ENCODE peak calls at places on chromosomes 12 and 14, in seven cellular contexts. G is CD8-positive, alpha-beta T cell; R is neural progenitor cell; M is PC-3; V is left ventricle myocardium inferior; H is right cardiac atrium; E is AG04450. N is an unnamed sample. For H3K9me3, the result is how much of the 10 kb centered on the place peaks cover.

GRCh38 chr12:124394462-124395128 is 99.7 kb downstream of the RFLNA start:
- DNase-seq in G (no peak), R (no peak), M (peak), V (no peak), H (peak), E (no peak), N (no peak)

GRCh38 chr14:104731249-104731924 is 7.4 kb downstream of the ADSS1 start:
- DNase-seq in G (no peak), R (peak), M (peak), V (no peak), H (no peak), E (no peak), N (no peak)

GRCh38 chr14:93086441-93087055 is 29.2 kb downstream of the ITPK1 start:
- DNase-seq in G (no peak), R (no peak), M (no peak), V (peak), H (peak), E (no peak), N (no peak)

GRCh38 chr12:131850856-131851559 is 22.8 kb downstream of the MMP17 start:
- DNase-seq in G (no peak), R (peak), M (no peak), V (no peak), H (no peak), E (no peak), N (no peak)

GRCh38 chr14:28773917-28774691 is 7.5 kb downstream of the FOXG1 start:
- DNase-seq in G (no peak), R (peak), M (no peak), V (no peak), H (no peak), E (no peak), N (no peak)

GRCh38 chr14:44339862-44340261 is 167.2 kb downstream of the FSCB start:
- DNase-seq in G (no peak), R (no peak), M (peak), V (no peak), H (no peak), E (no peak), N (no peak)

GRCh38 chr14:58755026-58755929 is 117.5 kb downstream of the DACT1 start:
- DNase-seq in G (no peak), R (peak), M (no peak), V (no peak), H (peak), E (no peak), N (no peak)

GRCh38 chr14:62807636-62808035 is 237.6 kb downstream of the KCNH5 start:
- DNase-seq in G (no peak), R (no peak), M (no peak), V (no peak), H (no peak), E (no peak), N (no peak)

GRCh38 chr12:106227641-106228319 is 20.0 kb downstream of the CKAP4 start:
- DNase-seq in G (peak), R (no peak), M (peak), V (no peak), H (no peak), E (no peak), N (peak)

GRCh38 chr12:124713436-124714082 is 146.1 kb upstream of the NCOR2 start:
- DNase-seq in G (no peak), R (peak), M (no peak), V (no peak), H (no peak), E (no peak), N (no peak)

GRCh38 chr12:1474567-1475153 is 119.7 kb downstream of the FBXL14 start:
- DNase-seq in G (no peak), R (peak), M (peak), V (no peak), H (no peak), E (peak), N (no peak)

DNA sequence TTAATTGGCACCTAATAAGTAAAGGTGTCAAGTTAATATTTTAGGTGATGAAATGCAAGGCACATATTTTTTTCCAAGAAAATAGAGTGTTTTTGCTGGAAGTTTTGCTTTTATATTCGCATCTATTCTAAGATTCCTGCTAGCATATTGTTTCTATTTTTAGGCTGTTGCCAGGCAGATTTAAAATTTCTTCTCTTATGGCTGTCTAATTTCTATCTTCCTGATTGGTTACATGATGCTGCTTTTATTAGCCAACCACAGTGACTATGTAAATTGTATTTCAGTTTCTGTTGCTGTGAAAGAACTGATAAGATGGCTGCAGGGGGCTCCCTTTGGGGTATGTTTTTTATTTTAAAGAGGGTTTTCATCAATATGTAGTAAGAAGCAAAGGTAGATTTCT is 42.7 kb downstream of the ATF7IP start:
- DNase-seq in G (no peak), R (no peak), M (peak), V (no peak), H (no peak), E (no peak), N (no peak)
- H3K9me3 ChIP-seq in G (under half), R (under half), M (under half), V (under half), H (under half), E (under half), N (under half)

GRCh38 chr12:46024099-46024498 is 33.7 kb upstream of the SCAF11 start:
- DNase-seq in G (no peak), R (no peak), M (no peak), V (no peak), H (no peak), E (no peak), N (no peak)
- H3K9me3 ChIP-seq in G (under half), R (under half), M (under half), V (half or more), H (under half), E (under half), N (under half)

DNA sequence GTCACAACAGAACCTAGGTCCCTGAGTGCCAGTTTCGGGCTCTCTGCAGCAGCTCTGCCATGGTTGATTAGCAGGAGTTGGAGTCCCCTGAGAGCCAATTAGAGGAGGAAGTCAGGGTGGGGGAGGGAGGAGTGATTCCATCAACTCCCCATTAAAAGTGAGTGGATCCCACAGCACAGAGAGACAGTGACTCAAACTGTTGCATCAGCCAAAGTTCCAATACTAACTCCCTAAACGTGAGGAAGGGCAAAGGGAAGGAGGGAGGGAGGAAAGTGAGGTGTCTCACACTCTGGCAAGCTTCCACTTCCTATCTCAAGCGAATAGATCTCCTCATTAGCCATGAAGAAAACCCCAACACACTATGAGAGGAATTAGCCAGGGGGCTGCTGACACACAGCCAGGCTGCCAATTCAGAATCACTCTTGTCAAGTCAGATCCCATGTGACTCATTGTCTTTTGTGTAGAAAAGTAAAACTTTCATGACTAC is 23.6 kb downstream of the OR11H4 start:
- DNase-seq in G (no peak), R (no peak), M (peak), V (no peak), H (no peak), E (no peak), N (no peak)
- H3K9me3 ChIP-seq in G (under half), R (under half), M (under half), V (under half), H (under half), E (under half), N (under half)

GRCh38 chr14:96706893-96707292 is 90.3 kb upstream of the VRK1 start:
- DNase-seq in G (no peak), R (no peak), M (no peak), V (no peak), H (no peak), E (no peak), N (no peak)
- H3K9me3 ChIP-seq in G (under half), R (under half), M (under half), V (under half), H (under half), E (under half), N (under half)

GRCh38 chr12:87254371-87255030 is 774.7 kb downstream of the C12orf50 start:
- DNase-seq in G (no peak), R (no peak), M (no peak), V (no peak), H (no peak), E (no peak), N (no peak)

GRCh38 chr12:87253157-87253556 is 776.0 kb downstream of the C12orf50 start:
- DNase-seq in G (no peak), R (no peak), M (peak), V (no peak), H (peak), E (no peak), N (no peak)
- H3K9me3 ChIP-seq in G (under half), R (under half), M (under half), V (under half), H (under half), E (under half), N (under half)

GRCh38 chr12:54925319-54925718 is 59.2 kb downstream of the TESPA1 start:
- DNase-seq in G (no peak), R (no peak), M (no peak), V (no peak), H (no peak), E (no peak), N (no peak)
- H3K9me3 ChIP-seq in G (under half), R (under half), M (under half), V (under half), H (under half), E (under half), N (under half)

GRCh38 chr12:76523408-76523807 is 36.2 kb downstream of the OSBPL8 start:
- DNase-seq in G (no peak), R (no peak), M (no peak), V (no peak), H (no peak), E (no peak), N (no peak)
- H3K9me3 ChIP-seq in G (under half), R (under half), M (under half), V (under half), H (under half), E (under half), N (under half)

N was measured in T-helper 17 cell.